ENCODE peak calls at places on chromosome 3, in four cellular contexts. One of them, this sample, is unnamed.

GRCh38 chr3:125593991-125594574 is 1.2 kb downstream of the OSBPL11 start:
- DNase-seq in uterus: no peak
- DNase-seq in heart left ventricle: no peak
- DNase-seq in adrenal gland: no peak
- DNase-seq in this sample: no peak

GRCh38 chr3:97952280-97952679 is 20.0 kb downstream of the RIOX2 start:
- DNase-seq in uterus: peak; percentile 56
- DNase-seq in heart left ventricle: no peak
- DNase-seq in adrenal gland: peak; percentile 77
- DNase-seq in this sample: peak; percentile 58

GRCh38 chr3:187130346-187131066 is 8.8 kb downstream of the RPL39L start:
- DNase-seq in uterus: no peak
- DNase-seq in heart left ventricle: no peak
- DNase-seq in adrenal gland: no peak
- DNase-seq in this sample: no peak

GRCh38 chr3:177554900-177555759 is 357.8 kb upstream of the TBL1XR1 start:
- DNase-seq in uterus: no peak
- DNase-seq in heart left ventricle: no peak
- DNase-seq in adrenal gland: no peak
- DNase-seq in this sample: no peak

GRCh38 chr3:98038241-98038640 is 3.1 kb upstream of the GABRR3 start:
- DNase-seq in uterus: no peak
- DNase-seq in heart left ventricle: no peak
- DNase-seq in adrenal gland: no peak
- DNase-seq in this sample: no peak

GRCh38 chr3:188712257-188712924 is 459.4 kb upstream of the TPRG1 start:
- DNase-seq in uterus: no peak
- DNase-seq in heart left ventricle: no peak
- DNase-seq in adrenal gland: no peak
- DNase-seq in this sample: no peak

GRCh38 chr3:111807826-111808225 is 51.2 kb upstream of the PHLDB2 start:
- DNase-seq in uterus: no peak
- DNase-seq in heart left ventricle: no peak
- DNase-seq in adrenal gland: no peak
- DNase-seq in this sample: no peak

GRCh38 chr3:141454055-141454454 is 32.8 kb upstream of the RASA2 start:
- DNase-seq in uterus: no peak
- DNase-seq in heart left ventricle: no peak
- DNase-seq in adrenal gland: no peak
- DNase-seq in this sample: no peak

GRCh38 chr3:112126501-112126900 is 6.5 kb downstream of the GCSAM start:
- DNase-seq in uterus: no peak
- DNase-seq in heart left ventricle: no peak
- DNase-seq in adrenal gland: no peak
- DNase-seq in this sample: no peak

GRCh38 chr3:127045435-127046045 is 62.6 kb downstream of the PLXNA1 start:
- DNase-seq in uterus: no peak
- DNase-seq in heart left ventricle: no peak
- DNase-seq in adrenal gland: no peak
- DNase-seq in this sample: no peak

GRCh38 chr3:117526485-117527079 is 817.0 kb downstream of the TUSC7 start:
- DNase-seq in uterus: no peak
- DNase-seq in heart left ventricle: no peak
- DNase-seq in adrenal gland: peak; percentile 63
- DNase-seq in this sample: peak; percentile 44

GRCh38 chr3:128081846-128082245 is 29.6 kb downstream of the SEC61A1 start:
- DNase-seq in uterus: no peak
- DNase-seq in heart left ventricle: no peak
- DNase-seq in adrenal gland: no peak
- DNase-seq in this sample: no peak
- H3K36me3 ChIP-seq in uterus: no peaks in the 10 kb centered on the region
- H3K36me3 ChIP-seq in heart left ventricle: no peaks in the 10 kb centered on the region
- H3K36me3 ChIP-seq in adrenal gland: peaks cover 4% of the 10 kb centered on the region
- H3K36me3 ChIP-seq in this sample: no peaks in the 10 kb centered on the region

GRCh38 chr3:12027199-12027598 is 23.0 kb downstream of the SYN2 start:
- DNase-seq in uterus: no peak
- DNase-seq in heart left ventricle: no peak
- DNase-seq in adrenal gland: no peak
- DNase-seq in this sample: no peak
- H3K4me1 ChIP-seq in uterus: no peaks in the 10 kb centered on the region
- H3K4me1 ChIP-seq in heart left ventricle: no peaks in the 10 kb centered on the region
- H3K4me1 ChIP-seq in adrenal gland: no peaks in the 10 kb centered on the region
- H3K4me1 ChIP-seq in this sample: no peaks in the 10 kb centered on the region

GRCh38 chr3:115396801-115397200 is 226.5 kb upstream of the GAP43 start:
- DNase-seq in uterus: no peak
- DNase-seq in heart left ventricle: no peak
- DNase-seq in adrenal gland: no peak
- DNase-seq in this sample: no peak

GRCh38 chr3:115399751-115400150 is 223.6 kb upstream of the GAP43 start:
- DNase-seq in uterus: no peak
- DNase-seq in heart left ventricle: no peak
- DNase-seq in adrenal gland: no peak
- DNase-seq in this sample: no peak

GRCh38 chr3:115398481-115398880 is 224.8 kb upstream of the GAP43 start:
- DNase-seq in uterus: no peak
- DNase-seq in heart left ventricle: no peak
- DNase-seq in adrenal gland: no peak
- DNase-seq in this sample: no peak

GRCh38 chr3:115401298-115401697 is 222.0 kb upstream of the GAP43 start:
- DNase-seq in uterus: no peak
- DNase-seq in heart left ventricle: no peak
- DNase-seq in adrenal gland: no peak
- DNase-seq in this sample: no peak

GRCh38 chr3:115397433-115397832 is 225.9 kb upstream of the GAP43 start:
- DNase-seq in uterus: no peak
- DNase-seq in heart left ventricle: no peak
- DNase-seq in adrenal gland: no peak
- DNase-seq in this sample: no peak
- H3K36me3 ChIP-seq in uterus: no peaks in the 10 kb centered on the region
- H3K36me3 ChIP-seq in heart left ventricle: no peaks in the 10 kb centered on the region
- H3K36me3 ChIP-seq in adrenal gland: no peaks in the 10 kb centered on the region
- H3K36me3 ChIP-seq in this sample: no peaks in the 10 kb centered on the region

DNA sequence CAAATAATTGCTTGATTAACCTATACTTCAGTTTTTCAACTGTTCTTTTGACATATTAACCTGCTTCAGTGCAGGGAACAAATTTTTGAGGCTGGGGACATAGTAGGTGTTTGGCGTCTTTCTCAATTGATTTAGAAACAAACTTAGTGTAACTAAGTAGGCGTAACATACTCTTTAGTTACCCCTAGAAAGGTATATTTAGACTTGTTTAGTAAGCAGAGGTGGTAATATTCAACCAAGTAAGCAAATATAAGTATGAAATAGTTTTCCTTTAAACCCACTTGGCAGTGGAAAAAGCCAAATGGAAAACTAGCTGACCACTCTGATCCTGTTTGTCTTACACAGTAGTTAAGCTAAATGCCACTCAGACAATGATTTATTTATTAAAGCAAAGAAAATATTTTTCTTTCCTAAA is 113.2 kb downstream of the MBNL1 start:
- DNase-seq in uterus: no peak
- DNase-seq in heart left ventricle: no peak
- DNase-seq in adrenal gland: no peak
- DNase-seq in this sample: no peak
- H3K4me1 ChIP-seq in uterus: peaks cover 17% of the 10 kb centered on the region
- H3K4me1 ChIP-seq in heart left ventricle: peaks cover 14% of the 10 kb centered on the region
- H3K4me1 ChIP-seq in adrenal gland: peaks cover 81% of the 10 kb centered on the region
- H3K4me1 ChIP-seq in this sample: peaks cover 10% of the 10 kb centered on the region

DNA sequence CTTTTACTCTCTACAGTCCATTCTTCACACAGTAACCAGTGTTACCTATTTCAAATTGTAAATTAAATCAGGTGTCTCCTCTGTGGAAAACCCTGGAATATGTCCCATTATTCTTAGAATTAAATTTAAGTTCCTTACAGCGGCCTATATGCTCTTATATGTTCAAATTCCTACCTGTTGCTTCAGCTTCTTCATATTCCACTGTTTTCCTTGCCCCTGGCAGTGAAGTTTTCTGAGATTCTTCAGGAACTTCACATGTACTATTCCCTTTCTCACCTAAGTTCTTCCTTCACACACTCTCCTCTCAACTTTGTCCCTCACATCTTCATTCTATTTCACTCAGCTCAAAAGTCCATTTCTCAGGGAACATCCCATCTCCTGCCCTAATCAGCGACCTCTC is 68.8 kb downstream of the IL1RAP start:
- DNase-seq in uterus: no peak
- DNase-seq in heart left ventricle: no peak
- DNase-seq in adrenal gland: no peak
- DNase-seq in this sample: no peak
- H3K36me3 ChIP-seq in uterus: no peaks in the 10 kb centered on the region
- H3K36me3 ChIP-seq in heart left ventricle: no peaks in the 10 kb centered on the region
- H3K36me3 ChIP-seq in adrenal gland: no peaks in the 10 kb centered on the region
- H3K36me3 ChIP-seq in this sample: no peaks in the 10 kb centered on the region

GRCh38 chr3:89264037-89264560 is 156.7 kb downstream of the EPHA3 start:
- DNase-seq in uterus: no peak
- DNase-seq in heart left ventricle: no peak
- DNase-seq in adrenal gland: no peak
- DNase-seq in this sample: no peak
- H3K4me1 ChIP-seq in uterus: no peaks in the 10 kb centered on the region
- H3K4me1 ChIP-seq in heart left ventricle: no peaks in the 10 kb centered on the region
- H3K4me1 ChIP-seq in adrenal gland: no peaks in the 10 kb centered on the region
- H3K4me1 ChIP-seq in this sample: no peaks in the 10 kb centered on the region

DNA sequence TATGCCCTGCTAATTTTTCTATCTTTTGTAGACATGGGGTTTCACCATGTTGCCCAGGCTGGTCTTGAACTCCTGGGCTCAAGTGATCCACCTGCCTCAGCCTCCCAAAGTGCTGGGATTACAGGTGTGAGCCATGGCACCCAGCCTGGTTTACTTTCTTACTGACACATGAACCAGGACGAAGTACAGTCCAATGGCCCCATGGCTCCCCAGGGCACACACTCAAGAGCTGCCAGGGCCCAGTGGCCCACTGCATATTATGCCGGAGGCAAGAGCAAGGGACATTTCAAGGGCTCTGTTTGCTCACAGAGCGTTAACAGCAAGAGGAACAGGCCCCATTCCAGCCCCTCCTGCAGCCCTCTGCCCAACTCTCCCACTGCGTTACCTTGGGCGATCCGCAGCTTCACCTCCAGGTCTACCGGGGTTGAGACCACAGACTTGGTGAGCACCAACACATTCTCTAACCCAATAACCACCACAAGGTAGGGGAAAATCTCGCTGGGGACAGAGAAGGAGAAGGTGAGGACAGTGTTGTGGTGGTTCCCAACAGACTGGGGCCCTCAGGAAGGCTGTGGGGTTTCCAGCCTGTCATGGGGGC is 42.8 kb downstream of the PTPN23 start:
- DNase-seq in uterus: no peak
- DNase-seq in heart left ventricle: no peak
- DNase-seq in adrenal gland: no peak
- DNase-seq in this sample: peak; percentile 19
- H3K36me3 ChIP-seq in uterus: no peaks in the 10 kb centered on the region
- H3K36me3 ChIP-seq in heart left ventricle: peaks cover 20% of the 10 kb centered on the region
- H3K36me3 ChIP-seq in adrenal gland: peaks cover 62% of the 10 kb centered on the region
- H3K36me3 ChIP-seq in this sample: peaks cover 2% of the 10 kb centered on the region

DNA sequence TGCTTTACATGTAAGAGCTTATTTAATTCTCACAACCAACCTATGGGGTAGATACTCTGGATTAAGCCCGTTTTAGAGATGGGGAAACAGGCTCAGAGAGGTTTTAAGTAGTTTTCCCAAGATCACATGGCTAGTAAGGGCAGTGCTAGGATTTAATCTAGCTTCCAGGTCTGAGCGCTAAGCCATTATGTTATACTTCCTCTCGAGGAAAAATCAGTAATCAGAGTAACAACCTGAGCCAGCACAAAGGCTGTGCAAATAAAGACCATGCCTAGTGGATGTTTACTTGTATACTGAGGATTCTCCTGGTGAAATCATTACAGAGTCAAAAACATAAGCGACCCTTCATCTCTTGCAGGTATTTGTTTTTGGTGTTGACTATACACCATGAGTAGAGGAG is 9.0 kb downstream of the FSTL1 start:
- DNase-seq in uterus: no peak
- DNase-seq in heart left ventricle: no peak
- DNase-seq in adrenal gland: no peak
- DNase-seq in this sample: no peak
- H3K4me1 ChIP-seq in uterus: peaks cover 10% of the 10 kb centered on the region
- H3K4me1 ChIP-seq in heart left ventricle: peaks cover 10% of the 10 kb centered on the region
- H3K4me1 ChIP-seq in adrenal gland: peaks cover 77% of the 10 kb centered on the region
- H3K4me1 ChIP-seq in this sample: peaks cover 9% of the 10 kb centered on the region

DNA sequence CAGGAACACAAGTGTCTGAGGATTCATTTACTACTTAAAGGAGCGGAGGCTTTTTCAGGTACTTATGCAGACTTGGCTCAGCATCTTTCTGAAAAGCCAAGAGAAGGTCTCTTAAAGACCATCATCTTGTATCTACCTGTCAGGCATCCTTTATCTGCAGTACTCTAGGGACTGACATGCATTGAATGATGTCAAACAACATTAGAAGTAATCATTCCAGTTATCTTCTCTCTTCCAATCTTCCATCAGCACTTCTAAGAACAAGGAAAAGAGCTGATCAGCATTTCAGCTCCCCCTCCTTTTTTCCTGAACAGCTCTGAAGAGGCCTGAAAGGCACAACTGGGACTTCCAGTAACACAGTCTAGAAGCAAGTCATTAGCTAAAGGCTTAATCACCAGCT is 214.8 kb downstream of the KCNH8 start:
- DNase-seq in uterus: no peak
- DNase-seq in heart left ventricle: no peak
- DNase-seq in adrenal gland: no peak
- DNase-seq in this sample: no peak
- H3K36me3 ChIP-seq in uterus: no peaks in the 10 kb centered on the region
- H3K36me3 ChIP-seq in heart left ventricle: no peaks in the 10 kb centered on the region
- H3K36me3 ChIP-seq in adrenal gland: no peaks in the 10 kb centered on the region
- H3K36me3 ChIP-seq in this sample: no peaks in the 10 kb centered on the region

GRCh38 chr3:32899265-32899664 is 52.2 kb upstream of the CCR4 start:
- DNase-seq in uterus: no peak
- DNase-seq in heart left ventricle: no peak
- DNase-seq in adrenal gland: no peak
- DNase-seq in this sample: no peak

GRCh38 chr3:32897202-32897601 is 54.2 kb upstream of the CCR4 start:
- DNase-seq in uterus: no peak
- DNase-seq in heart left ventricle: no peak
- DNase-seq in adrenal gland: no peak
- DNase-seq in this sample: no peak

GRCh38 chr3:32896143-32896542 is 55.3 kb upstream of the CCR4 start:
- DNase-seq in uterus: no peak
- DNase-seq in heart left ventricle: no peak
- DNase-seq in adrenal gland: no peak
- DNase-seq in this sample: no peak

GRCh38 chr3:32895701-32896100 is 55.7 kb upstream of the CCR4 start:
- DNase-seq in uterus: no peak
- DNase-seq in heart left ventricle: no peak
- DNase-seq in adrenal gland: no peak
- DNase-seq in this sample: no peak

GRCh38 chr3:32897981-32898623 is 53.3 kb upstream of the CCR4 start:
- DNase-seq in uterus: no peak
- DNase-seq in heart left ventricle: no peak
- DNase-seq in adrenal gland: no peak
- DNase-seq in this sample: no peak
- H3K4me1 ChIP-seq in uterus: no peaks in the 10 kb centered on the region
- H3K4me1 ChIP-seq in heart left ventricle: no peaks in the 10 kb centered on the region
- H3K4me1 ChIP-seq in adrenal gland: no peaks in the 10 kb centered on the region
- H3K4me1 ChIP-seq in this sample: no peaks in the 10 kb centered on the region

This sample was measured in aorta.